ENCODE peak calls at places on chromosomes 11 and 22, in six cellular contexts. N is neural progenitor cell; X is HCT116; Z is fibroblast of lung; S is IMR-90; Q is CD4-positive, alpha-beta T cell. B is an unnamed sample. For H3K9me3, the result is how much of the 10 kb centered on the place peaks cover.

GRCh38 chr11:27497284-27497866 is 9.2 kb downstream of the LIN7C start:
- DNase-seq in S (peak), Q (no peak), N (no peak), X (no peak), Z (peak), B (no peak)

GRCh38 chr11:76186776-76187279 is 19.5 kb downstream of the WNT11 start:
- DNase-seq in Q (no peak), X (no peak), S (no peak), N (no peak), Z (no peak), B (no peak)

GRCh38 chr11:121479355-121479754 is 26.6 kb upstream of the SORL1-AS1 start:
- DNase-seq in Q (no peak), Z (no peak), S (no peak), N (peak), X (no peak), B (no peak)

GRCh38 chr11:100849914-100850235 is 162.8 kb downstream of the ARHGAP42 start:
- DNase-seq in Q (no peak), N (no peak), S (no peak), Z (peak), X (no peak), B (no peak)

GRCh38 chr11:108204918-108205499 is 17.4 kb downstream of the NPAT start:
- DNase-seq in S (no peak), Z (no peak), N (no peak), Q (no peak), X (no peak), B (no peak)

GRCh38 chr11:86869966-86870570 is 69.7 kb downstream of the PRSS23 start:
- DNase-seq in Z (peak), X (peak), Q (peak), S (peak), N (peak), B (peak)

GRCh38 chr11:80383655-80384054 is 942.8 kb upstream of the TENM4 start:
- DNase-seq in N (peak), Z (no peak), X (no peak), Q (no peak), S (no peak), B (no peak)

GRCh38 chr11:2166091-2166851 is 5.3 kb upstream of the INS start:
- DNase-seq in X (no peak), S (no peak), N (peak), Q (peak), Z (peak), B (peak)

GRCh38 chr22:19891350-19892248 is 36.9 kb upstream of the GNB1L start:
- DNase-seq in Q (peak), N (peak), Z (peak), S (peak), X (no peak), B (peak)

GRCh38 chr11:37505406-37505805 is 907.4 kb upstream of the RAG2 start:
- DNase-seq in N (peak), Z (no peak), S (no peak), Q (no peak), X (no peak), B (no peak)

GRCh38 chr11:10807629-10808552 is 835 bp downstream of the EIF4G2 start:
- DNase-seq in Q (peak), S (peak), X (no peak), N (peak), Z (peak), B (peak)

GRCh38 chr11:132904566-132904965 is 627.7 kb downstream of the OPCML start:
- DNase-seq in X (no peak), Z (no peak), Q (no peak), S (no peak), N (no peak), B (no peak)

GRCh38 chr11:115170133-115170815 is 333.9 kb downstream of the CADM1 start:
- DNase-seq in S (peak), N (peak), Z (peak), Q (no peak), X (no peak), B (peak)

GRCh38 chr11:128279861-128280260 is 307.5 kb downstream of the ETS1 start:
- DNase-seq in X (no peak), Z (no peak), S (peak), Q (no peak), N (no peak), B (no peak)

GRCh38 chr11:30697032-30697431 is 110.9 kb upstream of the MPPED2 start:
- DNase-seq in Z (no peak), S (no peak), N (no peak), Q (no peak), X (no peak), B (no peak)

GRCh38 chr11:396511-396947 is 2.5 kb downstream of the PKP3 start:
- DNase-seq in Q (no peak), N (no peak), Z (peak), S (no peak), X (no peak), B (no peak)

GRCh38 chr11:27912916-27913315 is 195.0 kb downstream of the KIF18A start:
- DNase-seq in N (no peak), S (peak), Z (peak), X (no peak), Q (no peak), B (no peak)

GRCh38 chr11:60771879-60772525 is 13.1 kb upstream of the MS4A10 start:
- DNase-seq in Q (no peak), S (peak), X (no peak), Z (no peak), N (no peak), B (no peak)

GRCh38 chr11:19642185-19642591 is 70.4 kb upstream of the NAV2 start:
- DNase-seq in Q (no peak), Z (no peak), N (no peak), X (no peak), S (no peak), B (no peak)

GRCh38 chr11:134988495-134988894 is 576.5 kb upstream of the B3GAT1 start:
- DNase-seq in Q (no peak), S (no peak), Z (no peak), N (no peak), X (no peak), B (no peak)

GRCh38 chr22:45446216-45446615 is 32.7 kb downstream of the RIBC2 start:
- DNase-seq in S (peak), X (no peak), Z (peak), N (no peak), Q (no peak), B (no peak)

GRCh38 chr22:38442967-38443674 is 11.9 kb downstream of the KCNJ4 start:
- DNase-seq in X (no peak), S (no peak), Q (no peak), N (no peak), Z (no peak), B (no peak)

GRCh38 chr11:6402561-6402981 is 12.3 kb downstream of the SMPD1 start:
- DNase-seq in Q (peak), S (peak), N (no peak), Z (no peak), X (no peak), B (peak)

GRCh38 chr11:62544521-62545436 is 1.8 kb downstream of the AHNAK start:
- DNase-seq in X (no peak), Q (no peak), Z (no peak), N (peak), S (no peak), B (no peak)

GRCh38 chr11:91946397-91947090 is 278.1 kb upstream of the FAT3 start:
- DNase-seq in Q (no peak), X (no peak), Z (peak), N (no peak), S (no peak), B (no peak)

GRCh38 chr22:26303475-26303874 is 125.6 kb upstream of the ASPHD2 start:
- DNase-seq in X (no peak), Q (no peak), Z (no peak), S (no peak), N (no peak), B (no peak)

GRCh38 chr22:18110194-18110943 is at the start of gene TUBA8:
- DNase-seq in Q (peak), N (peak), S (peak), X (no peak), Z (peak), B (no peak)

GRCh38 chr11:68440254-68440653 is 20.3 kb upstream of the PPP6R3 start:
- DNase-seq in S (no peak), N (no peak), Q (no peak), X (no peak), Z (peak), B (no peak)

GRCh38 chr11:129278586-129279319 is 86.6 kb upstream of the ARHGAP32 start:
- DNase-seq in Q (peak), Z (no peak), S (no peak), X (no peak), N (peak), B (no peak)

GRCh38 chr11:42591841-42592240 is 720.0 kb upstream of the API5 start:
- DNase-seq in X (no peak), Z (no peak), Q (no peak), S (no peak), N (peak), B (no peak)

GRCh38 chr11:60699282-60699681 is at the start of gene MS4A8:
- DNase-seq in X (no peak), S (no peak), Q (no peak), N (no peak), Z (no peak), B (no peak)

GRCh38 chr22:32996702-32997101 is 61.5 kb downstream of the SYN3 start:
- DNase-seq in S (no peak), X (no peak), Q (no peak), Z (no peak), N (no peak), B (no peak)

GRCh38 chr22:25192406-25192805 is 7.3 kb upstream of the CRYBB3 start:
- DNase-seq in S (no peak), Z (no peak), N (no peak), X (no peak), Q (no peak), B (no peak)

GRCh38 chr22:24432059-24432853 is 4.9 kb downstream of the ADORA2A start:
- DNase-seq in X (no peak), N (no peak), S (peak), Z (peak), Q (no peak), B (no peak)

GRCh38 chr22:27635435-27635834 is 166.1 kb downstream of the MN1 start:
- DNase-seq in Q (no peak), X (no peak), N (no peak), Z (no peak), S (no peak), B (no peak)

GRCh38 chr22:30806391-30806861 is 111.8 kb downstream of the OSBP2 start:
- DNase-seq in Z (peak), X (peak), N (peak), Q (no peak), S (peak), B (no peak)

GRCh38 chr11:128474036-128474874 is 113.1 kb downstream of the ETS1 start:
- DNase-seq in X (no peak), N (peak), Z (no peak), S (no peak), Q (no peak), B (no peak)

GRCh38 chr11:78419327-78419726 is 1.7 kb upstream of the GAB2 start:
- DNase-seq in Z (peak), X (no peak), Q (no peak), S (peak), N (no peak), B (no peak)

GRCh38 chr11:82988936-82989627 is 82.6 kb downstream of the RAB30 start:
- DNase-seq in X (no peak), Z (peak), S (peak), Q (no peak), N (peak), B (no peak)

GRCh38 chr22:40654522-40655167 is 18.1 kb upstream of the MRTFA start:
- DNase-seq in X (no peak), Z (peak), N (no peak), S (peak), Q (no peak), B (no peak)

GRCh38 chr11:50072226-50073112 is 39.8 kb downstream of the OR4C45 start:
- DNase-seq in Z (no peak), X (no peak), N (no peak), S (no peak), Q (no peak), B (no peak)
- H3K9me3 ChIP-seq in Z (under half), X (under half), N (under half), S (under half), Q (under half), B (under half)

DNA sequence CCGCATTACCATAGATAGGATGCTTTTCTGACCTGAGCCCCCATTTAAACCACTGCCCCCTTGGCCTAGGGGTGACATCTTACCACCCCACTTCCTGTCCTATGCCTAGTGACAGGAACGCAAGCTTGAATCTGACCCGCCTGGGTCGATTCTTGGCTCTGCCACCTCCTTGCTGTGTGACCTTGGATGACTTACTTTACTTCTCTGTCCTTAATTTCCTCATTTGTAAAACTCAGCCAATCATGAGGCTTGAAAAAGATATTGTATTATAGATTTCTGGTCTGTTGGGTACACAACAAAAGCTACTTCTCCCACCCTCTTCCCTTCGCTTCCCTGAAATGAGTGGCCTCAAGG is 39.2 kb upstream of the CDON start:
- DNase-seq in Q (no peak), N (no peak), Z (no peak), X (no peak), S (no peak), B (no peak)
- H3K9me3 ChIP-seq in Q (under half), N (under half), Z (under half), X (under half), S (under half), B (under half)

DNA sequence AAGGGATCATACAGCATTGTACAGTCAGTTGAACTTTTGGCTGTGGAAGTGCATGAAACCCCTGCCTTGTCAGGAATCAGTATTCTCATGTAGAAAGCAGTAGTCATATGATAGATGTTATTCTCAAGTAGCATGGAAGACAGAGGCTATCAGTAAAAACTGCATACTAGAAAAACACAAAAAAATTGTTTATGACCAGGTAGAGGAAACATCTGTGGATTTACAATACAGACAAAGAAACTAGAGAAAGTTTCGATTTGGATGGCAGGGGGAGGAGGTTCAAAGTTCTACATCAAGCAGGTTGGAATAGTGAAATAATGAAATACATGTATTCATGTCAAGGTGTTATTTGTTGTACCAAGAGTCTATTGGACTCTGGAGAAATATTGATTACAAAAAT is 212.3 kb upstream of the DDI1 start:
- DNase-seq in N (no peak), Q (no peak), S (no peak), X (no peak), Z (no peak), B (no peak)
- H3K9me3 ChIP-seq in N (under half), Q (under half), S (under half), X (under half), Z (under half), B (under half)

DNA sequence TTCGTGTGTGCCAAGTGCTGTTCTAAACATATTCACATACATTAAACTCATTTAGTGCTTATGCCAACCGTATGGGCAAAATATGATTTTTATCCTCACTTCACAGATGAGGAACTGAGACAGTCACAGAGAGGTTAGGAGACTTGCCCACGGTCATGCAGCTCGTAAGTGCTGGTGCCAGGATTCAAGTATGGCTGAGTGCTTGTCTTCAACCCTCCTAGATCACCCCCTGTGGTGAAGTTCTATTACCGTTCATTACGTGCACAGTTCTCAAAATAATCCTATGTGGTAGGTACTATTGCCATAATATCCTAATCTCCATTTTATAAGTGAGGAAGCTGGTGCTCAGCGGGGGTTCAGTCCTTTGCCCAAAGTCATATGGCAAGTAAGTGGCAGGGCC is 1.5 kb downstream of the MIEF1 start:
- DNase-seq in S (no peak), Z (no peak), Q (no peak), N (no peak), X (no peak), B (no peak)
- H3K9me3 ChIP-seq in S (under half), Z (under half), Q (under half), N (under half), X (under half), B (under half)

DNA sequence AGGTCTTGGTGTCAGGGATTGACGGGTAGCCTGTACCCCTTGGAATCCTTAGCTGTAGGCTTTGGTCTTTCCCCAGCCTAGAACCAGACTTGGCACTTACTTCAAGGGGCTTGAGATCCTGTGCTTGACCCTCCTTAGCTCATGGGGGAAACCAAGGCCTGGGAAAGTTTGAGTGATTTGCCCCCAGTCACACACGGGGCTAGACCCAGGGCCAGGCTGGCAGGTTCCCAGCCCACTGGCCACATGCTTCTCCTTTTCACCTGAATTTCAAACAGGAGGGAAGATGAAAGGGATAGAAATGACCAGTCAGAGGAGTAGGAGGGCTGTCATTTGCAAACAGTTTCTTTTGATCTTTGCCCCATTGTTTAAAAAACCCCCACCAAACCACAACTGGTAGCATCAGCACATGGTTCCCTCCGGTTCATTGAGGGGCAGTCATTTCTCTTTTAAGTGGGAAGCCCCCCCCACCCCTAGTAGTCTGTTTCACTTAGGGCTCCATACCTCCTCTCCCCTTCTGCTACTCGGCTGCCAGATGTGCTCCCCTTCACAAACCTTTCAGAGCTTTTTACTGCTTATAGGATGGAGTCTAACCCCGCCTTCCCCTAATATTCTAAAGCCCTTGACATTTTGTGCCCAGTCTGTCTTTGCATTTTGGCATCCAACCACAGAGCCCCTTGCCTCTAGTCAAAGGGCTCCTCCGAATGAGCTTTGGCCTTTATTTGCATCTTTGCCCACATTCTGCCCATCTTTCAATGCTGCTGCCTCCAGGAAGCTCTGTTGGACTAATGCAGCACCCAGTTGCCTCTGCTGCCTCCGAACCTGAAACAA is 37.6 kb downstream of the ZNRF3 start:
- DNase-seq in X (no peak), N (no peak), S (no peak), Q (no peak), Z (no peak), B (no peak)
- H3K9me3 ChIP-seq in X (under half), N (under half), S (under half), Q (under half), Z (under half), B (under half)

GRCh38 chr11:70612459-70613141 is 214.3 kb downstream of the CTTN start:
- DNase-seq in S (no peak), X (no peak), N (no peak), Q (no peak), Z (no peak), B (no peak)
- H3K9me3 ChIP-seq in S (under half), X (under half), N (under half), Q (under half), Z (under half), B (under half)

GRCh38 chr11:94814238-94814976 is 46.3 kb downstream of the AMOTL1 start:
- DNase-seq in N (no peak), S (no peak), Q (no peak), Z (no peak), X (no peak), B (no peak)
- H3K9me3 ChIP-seq in N (under half), S (under half), Q (under half), Z (under half), X (under half), B (under half)

GRCh38 chr22:11325767-11326166 is 4202.2 kb upstream of the OR11H1 start:
- DNase-seq in N (no peak), Q (no peak), S (no peak), X (no peak), Z (no peak), B (no peak)
- H3K9me3 ChIP-seq in N (half or more), Q (under half), S (under half), X (under half), Z (under half), B (under half)

B was measured in CD4-positive, CD25-positive, alpha-beta regulatory T cell.